ENCODE peak calls at places on chromosomes 5 and 9, in eight cellular contexts. O, N, K, U, J, Q, D and R are unnamed samples.

GRCh38 chr5:176844706-176845391 is 34.5 kb downstream of the UNC5A start:
- DNase-seq in O (no peak), N (peak; percentile 57), K (no peak), U (no peak), J (peak; percentile 65), Q (no peak), D (no peak), R (peak; percentile 29)

GRCh38 chr9:131917009-131917408 is 162.7 kb downstream of the MED27 start:
- DNase-seq in O (no peak), N (no peak), K (no peak), U (no peak), J (no peak), Q (no peak), D (no peak), R (no peak)

GRCh38 chr5:82306151-82306550 is 28.0 kb upstream of the RPS23 start:
- DNase-seq in O (no peak), N (no peak), K (no peak), U (no peak), J (no peak), Q (no peak), D (no peak), R (no peak)

GRCh38 chr9:16171851-16172250 is 619.0 kb downstream of the CCDC171 start:
- DNase-seq in O (no peak), N (no peak), K (no peak), U (no peak), J (peak; percentile 47), Q (no peak), D (no peak), R (no peak)

GRCh38 chr5:92070786-92071185 is 687.7 kb upstream of the ARRDC3 start:
- DNase-seq in O (no peak), N (no peak), K (no peak), U (no peak), J (no peak), Q (no peak), D (no peak), R (no peak)

GRCh38 chr9:37931586-37931985 is 27.7 kb upstream of the SLC25A51 start:
- DNase-seq in O (no peak), N (no peak), K (no peak), U (no peak), J (no peak), Q (no peak), D (no peak), R (no peak)

GRCh38 chr9:5920860-5921328 is 30.2 kb downstream of the MLANA start:
- DNase-seq in O (no peak), N (no peak), K (no peak), U (no peak), J (no peak), Q (peak; percentile 37), D (peak; percentile 12), R (no peak)

GRCh38 chr5:88145603-88146467 is 122.8 kb downstream of the TMEM161B start:
- DNase-seq in O (peak; percentile 31), N (no peak), K (peak; percentile 37), U (no peak), J (no peak), Q (no peak), D (no peak), R (no peak)

GRCh38 chr9:135746565-135746964 is 44.6 kb downstream of the KCNT1 start:
- DNase-seq in O (no peak), N (no peak), K (no peak), U (no peak), J (no peak), Q (no peak), D (no peak), R (no peak)

GRCh38 chr9:69176446-69177135 is 2.5 kb downstream of the TJP2 start:
- DNase-seq in O (no peak), N (no peak), K (no peak), U (no peak), J (no peak), Q (no peak), D (no peak), R (no peak)

GRCh38 chr5:142789206-142789605 is 19.0 kb downstream of the ARHGAP26 start:
- DNase-seq in O (no peak), N (no peak), K (no peak), U (no peak), J (no peak), Q (no peak), D (no peak), R (no peak)

GRCh38 chr5:176880393-176881020 is 18.6 kb downstream of the HK3 start:
- DNase-seq in O (no peak), N (no peak), K (no peak), U (no peak), J (no peak), Q (no peak), D (no peak), R (no peak)

GRCh38 chr9:130912932-130913598 is 16.5 kb upstream of the QRFP start:
- DNase-seq in O (no peak), N (peak; percentile 51), K (no peak), U (peak; percentile 64), J (no peak), Q (peak; percentile 21), D (peak; percentile 46), R (no peak)

GRCh38 chr5:172599204-172599567 is 41.9 kb upstream of the NEURL1B start:
- DNase-seq in O (no peak), N (peak; percentile 12), K (no peak), U (no peak), J (no peak), Q (no peak), D (no peak), R (no peak)

GRCh38 chr9:14710804-14711203 is 11.7 kb downstream of the CER1 start:
- DNase-seq in O (no peak), N (no peak), K (no peak), U (no peak), J (no peak), Q (no peak), D (no peak), R (no peak)

GRCh38 chr9:128339761-128340690 is at the start of gene SLC27A4:
- DNase-seq in O (peak; percentile 90), N (peak; percentile 90), K (peak; percentile 73), U (peak; percentile 80), J (peak; percentile 70), Q (no peak), D (peak; percentile 19), R (peak; percentile 10)

GRCh38 chr5:90440644-90441043 is 31.1 kb upstream of the CETN3 start:
- DNase-seq in O (no peak), N (no peak), K (no peak), U (no peak), J (no peak), Q (no peak), D (no peak), R (no peak)

GRCh38 chr5:35513612-35514011 is 104.1 kb upstream of the SPEF2 start:
- DNase-seq in O (no peak), N (no peak), K (no peak), U (no peak), J (no peak), Q (no peak), D (no peak), R (no peak)

GRCh38 chr5:96752341-96753016 is 55.3 kb downstream of the ERAP1 start:
- DNase-seq in O (no peak), N (peak; percentile 67), K (peak; percentile 66), U (no peak), J (peak; percentile 69), Q (peak; percentile 35), D (peak; percentile 13), R (peak; percentile 5)

GRCh38 chr5:468401-468800 is 25.4 kb downstream of the EXOC3 start:
- DNase-seq in O (peak; percentile 23), N (no peak), K (no peak), U (no peak), J (no peak), Q (no peak), D (no peak), R (no peak)

GRCh38 chr5:86979801-86980510 is 287.7 kb upstream of the RASA1 start:
- DNase-seq in O (no peak), N (peak; percentile 82), K (no peak), U (no peak), J (no peak), Q (peak; percentile 83), D (peak; percentile 54), R (no peak)

GRCh38 chr5:64769856-64770255 is 1.1 kb downstream of the CWC27 start:
- DNase-seq in O (no peak), N (no peak), K (no peak), U (no peak), J (no peak), Q (no peak), D (no peak), R (no peak)

GRCh38 chr5:83430130-83431010 is 41.2 kb upstream of the VCAN start:
- DNase-seq in O (peak; percentile 37), N (peak; percentile 72), K (peak; percentile 62), U (peak; percentile 30), J (peak; percentile 68), Q (peak; percentile 16), D (no peak), R (no peak)

GRCh38 chr5:79689541-79690466 is at the start of gene CMYA5:
- DNase-seq in O (no peak), N (no peak), K (peak; percentile 21), U (peak; percentile 84), J (no peak), Q (no peak), D (no peak), R (no peak)

GRCh38 chr9:99385814-99386279 is 163.8 kb downstream of the SEC61B start:
- DNase-seq in O (no peak), N (peak; percentile 17), K (no peak), U (no peak), J (no peak), Q (no peak), D (peak; percentile 57), R (no peak)

GRCh38 chr5:123699571-123699970 is 187.6 kb downstream of the CSNK1G3 start:
- DNase-seq in O (no peak), N (no peak), K (no peak), U (no peak), J (no peak), Q (no peak), D (no peak), R (no peak)

GRCh38 chr5:105168806-105169205 is 1606.2 kb upstream of the NUDT12 start:
- DNase-seq in O (no peak), N (no peak), K (no peak), U (no peak), J (no peak), Q (no peak), D (no peak), R (no peak)

GRCh38 chr5:61970218-61970617 is 335.8 kb upstream of the KIF2A start:
- DNase-seq in O (no peak), N (no peak), K (no peak), U (no peak), J (no peak), Q (no peak), D (no peak), R (no peak)

GRCh38 chr5:68253612-68254341 is 38.2 kb downstream of the PIK3R1 start:
- DNase-seq in O (no peak), N (no peak), K (no peak), U (no peak), J (no peak), Q (no peak), D (no peak), R (no peak)

GRCh38 chr5:146457431-146457830 is 10.3 kb downstream of the TCERG1 start:
- DNase-seq in O (no peak), N (no peak), K (no peak), U (no peak), J (no peak), Q (no peak), D (no peak), R (no peak)

GRCh38 chr9:132048191-132048590 is 31.5 kb downstream of the MED27 start:
- DNase-seq in O (no peak), N (no peak), K (no peak), U (no peak), J (no peak), Q (no peak), D (no peak), R (no peak)

GRCh38 chr5:14256756-14257393 is 113.7 kb downstream of the TRIO start:
- DNase-seq in O (no peak), N (no peak), K (no peak), U (no peak), J (no peak), Q (no peak), D (no peak), R (no peak)

GRCh38 chr5:32928761-32929160 is 217.6 kb downstream of the NPR3 start:
- DNase-seq in O (no peak), N (no peak), K (no peak), U (no peak), J (no peak), Q (no peak), D (no peak), R (no peak)

GRCh38 chr9:38112010-38112409 is 43.0 kb upstream of the SHB start:
- DNase-seq in O (no peak), N (no peak), K (no peak), U (no peak), J (no peak), Q (no peak), D (no peak), R (no peak)